ENCODE peak calls at places on chromosomes 12 and 14, in ten cellular contexts. Y is lower lobe of right lung; Z is RWPE1; F is tibial artery; N is activated T-helper 1 cell treated with anti-CD3 and anti-CD28 coated beads, Interleukin-12 subunit alpha, Interleukin-12 subunit beta, Interleukin-2, Interleukin-4 antibody, amounts not matched to agents 30 ng/mL and 10 ng/mL and 1 ng/mL, durations not matched to agents 14 hours and 24 hours and 36 hours; T is A172; C is NB4; I is AG09309; L is uterus; S is HFF-Myc. V is an unnamed sample.

GRCh38 chr14:36256131-36256801 is 64.2 kb downstream of the MBIP start:
- DNase-seq in Y (no peak), T (no peak), C (peak; percentile 34), I (peak; percentile 3), S (no peak), Z (no peak), L (no peak), N (no peak), F (no peak), V (peak; percentile 29)

GRCh38 chr14:55201219-55202096 is 10.1 kb upstream of the DLGAP5 start:
- DNase-seq in L (no peak), C (no peak), T (no peak), F (no peak), S (no peak), Y (no peak), N (no peak), Z (no peak), I (no peak), V (no peak)

GRCh38 chr12:4278582-4278939 is 5.0 kb downstream of the CCND2 start:
- DNase-seq in I (no peak), Y (peak; percentile 90), N (no peak), Z (no peak), F (peak; percentile 84), T (no peak), S (no peak), C (peak; percentile 70), L (no peak), V (no peak)

GRCh38 chr14:99708449-99708848 is 24.4 kb downstream of the CYP46A1 start:
- DNase-seq in C (no peak), S (no peak), L (no peak), F (no peak), Y (no peak), N (no peak), Z (no peak), I (no peak), T (no peak), V (no peak)

GRCh38 chr12:753401-754237 is 1.2 kb downstream of the WNK1 start:
- DNase-seq in S (no peak), I (no peak), Z (no peak), Y (peak; percentile 78), C (peak; percentile 77), T (no peak), N (peak; percentile 39), L (peak; percentile 35), F (peak; percentile 83), V (peak; percentile 25)

GRCh38 chr14:32702571-32702970 is 236.1 kb upstream of the NPAS3 start:
- DNase-seq in C (no peak), T (no peak), S (no peak), L (peak; percentile 43), Y (peak; percentile 34), F (peak; percentile 77), N (no peak), I (no peak), Z (no peak), V (peak; percentile 57)

GRCh38 chr12:42706331-42706730 is 116.8 kb upstream of the PRICKLE1 start:
- DNase-seq in F (no peak), Z (no peak), I (no peak), T (no peak), C (no peak), S (no peak), Y (no peak), N (no peak), L (no peak), V (no peak)

GRCh38 chr12:97643961-97644360 is 181.4 kb downstream of the RMST start:
- DNase-seq in I (no peak), L (no peak), Z (no peak), Y (no peak), N (no peak), F (no peak), C (no peak), S (no peak), T (no peak), V (no peak)

GRCh38 chr14:82238649-82239048 is 705.0 kb upstream of the SEL1L start:
- DNase-seq in F (no peak), S (no peak), Y (no peak), I (no peak), Z (no peak), N (no peak), C (no peak), T (no peak), L (no peak), V (no peak)

GRCh38 chr14:61872452-61872851 is 110.2 kb downstream of the SNAPC1 start:
- DNase-seq in S (no peak), F (no peak), Y (no peak), L (no peak), I (no peak), C (peak; percentile 11), T (no peak), N (no peak), Z (no peak), V (no peak)

GRCh38 chr12:131869871-131870418 is 24.5 kb upstream of the ULK1 start:
- DNase-seq in T (peak; percentile 85), S (no peak), F (no peak), Y (no peak), Z (no peak), L (no peak), N (no peak), I (peak; percentile 24), C (peak; percentile 16), V (peak; percentile 33)

GRCh38 chr12:69239922-69240624 is 704 bp downstream of the CPSF6 start:
- DNase-seq in I (no peak), N (peak; percentile 38), F (peak; percentile 73), Z (peak; percentile 22), S (no peak), T (peak; percentile 6), L (peak; percentile 33), Y (peak; percentile 71), C (peak; percentile 83), V (peak; percentile 31)

GRCh38 chr12:13116259-13116658 is 12.8 kb upstream of the GSG1 start:
- DNase-seq in Y (no peak), I (no peak), N (no peak), C (no peak), S (no peak), Z (no peak), L (no peak), F (no peak), T (no peak), V (no peak)

GRCh38 chr14:31060253-31060875 is 34.2 kb upstream of the STRN3 start:
- DNase-seq in S (no peak), F (no peak), Z (no peak), L (no peak), T (no peak), N (no peak), I (no peak), Y (no peak), C (no peak), V (no peak)

GRCh38 chr12:49974677-49975369 is 2.1 kb downstream of the AQP6 start:
- DNase-seq in Y (no peak), S (no peak), N (no peak), F (peak; percentile 48), T (no peak), I (no peak), C (no peak), L (no peak), Z (no peak), V (no peak)

GRCh38 chr14:95359974-95360826 is 40.5 kb upstream of the CLMN start:
- DNase-seq in C (no peak), Y (no peak), T (no peak), S (no peak), I (no peak), L (no peak), N (no peak), F (no peak), Z (no peak), V (no peak)

GRCh38 chr12:45401008-45401407 is 185.1 kb downstream of the ANO6 start:
- DNase-seq in S (no peak), T (no peak), N (no peak), I (no peak), Y (no peak), C (no peak), L (no peak), Z (no peak), F (no peak), V (no peak)

GRCh38 chr14:93079865-93080403 is 35.8 kb downstream of the ITPK1 start:
- DNase-seq in C (no peak), F (no peak), I (no peak), T (no peak), S (no peak), Z (no peak), Y (no peak), N (no peak), L (no peak), V (no peak)

GRCh38 chr12:115794659-115795081 is 482.8 kb downstream of the MED13L start:
- DNase-seq in T (no peak), N (no peak), C (peak; percentile 32), Y (no peak), L (no peak), F (no peak), S (no peak), I (no peak), Z (no peak), V (no peak)

GRCh38 chr12:121536929-121537813 is 43.7 kb downstream of the KDM2B start:
- DNase-seq in T (peak; percentile 77), N (peak; percentile 41), I (no peak), L (peak; percentile 79), Y (peak; percentile 95), C (peak; percentile 99), S (no peak), F (peak; percentile 94), Z (peak; percentile 35), V (peak; percentile 83)

GRCh38 chr12:70692681-70693288 is 55.6 kb upstream of the PTPRB start:
- DNase-seq in T (peak; percentile 10), Y (no peak), S (no peak), F (no peak), I (peak; percentile 21), L (no peak), C (no peak), Z (peak; percentile 36), N (no peak), V (peak; percentile 64)

GRCh38 chr14:93945070-93945399 is 17.9 kb downstream of the FAM181A start:
- DNase-seq in Y (no peak), L (no peak), C (no peak), F (no peak), T (no peak), S (no peak), I (no peak), N (no peak), Z (no peak), V (no peak)

GRCh38 chr12:28383368-28383767 is 193.1 kb downstream of the CCDC91 start:
- DNase-seq in I (no peak), C (no peak), Y (no peak), T (no peak), Z (no peak), S (no peak), N (no peak), F (no peak), L (no peak), V (no peak)

GRCh38 chr14:54650331-54651017 is 83.5 kb downstream of the SAMD4A start:
- DNase-seq in S (peak; percentile 58), Y (peak; percentile 72), T (peak; percentile 27), I (no peak), L (peak; percentile 35), Z (no peak), F (peak; percentile 87), N (no peak), C (no peak), V (peak; percentile 86)

GRCh38 chr12:3680919-3681594 is 71.9 kb downstream of the CRACR2A start:
- DNase-seq in N (no peak), L (peak; percentile 40), C (no peak), T (no peak), Z (no peak), I (no peak), S (no peak), F (no peak), Y (no peak), V (peak; percentile 58)

GRCh38 chr14:71206123-71206522 is 298.9 kb downstream of the PCNX1 start:
- DNase-seq in Y (no peak), Z (no peak), T (peak; percentile 4), L (no peak), N (no peak), C (no peak), S (no peak), F (no peak), I (no peak), V (no peak)